ENCODE peak calls at places on chromosome 19, in nine cellular contexts. M is tibial nerve; Z is dorsolateral prefrontal cortex; C is small intestine; B is AG04450; P is cardiac muscle cell; S is CD4-positive, alpha-beta T cell; I is psoas muscle; D is body of pancreas. W is an unnamed sample.

GRCh38 chr19:7507884-7508283 is 8.0 kb upstream of the ZNF358 start:
- DNase-seq in M (peak), Z (no peak), C (peak), B (peak), P (peak), S (no peak), I (peak), D (peak), W (no peak)

GRCh38 chr19:47239610-47240296 is 8.8 kb upstream of the BBC3 start:
- DNase-seq in M (no peak), Z (peak), C (no peak), B (no peak), P (peak), S (peak), I (peak), D (peak), W (peak)

GRCh38 chr19:54707932-54708331 is 16.3 kb upstream of the KIR3DL3 start:
- DNase-seq in M (no peak), Z (no peak), C (peak), B (no peak), P (no peak), S (no peak), I (no peak), D (no peak), W (no peak)

GRCh38 chr19:13723206-13723605 is 41.1 kb upstream of the MRI1 start:
- DNase-seq in M (no peak), Z (no peak), C (no peak), B (no peak), P (peak), S (no peak), I (no peak), D (no peak), W (no peak)

GRCh38 chr19:29620931-29621351 is 14.9 kb downstream of the POP4 start:
- DNase-seq in M (no peak), Z (no peak), C (no peak), B (no peak), P (no peak), S (no peak), I (no peak), D (no peak), W (no peak)

GRCh38 chr19:5126498-5127223 is 157.7 kb downstream of the KDM4B start:
- DNase-seq in M (no peak), Z (no peak), C (no peak), B (no peak), P (no peak), S (no peak), I (no peak), D (peak), W (no peak)

GRCh38 chr19:38499532-38499931 is 66.0 kb downstream of the RYR1 start:
- DNase-seq in M (no peak), Z (no peak), C (no peak), B (no peak), P (no peak), S (no peak), I (no peak), D (no peak), W (no peak)

GRCh38 chr19:45973564-45974338 is at the start of gene NOVA2:
- DNase-seq in M (no peak), Z (peak), C (no peak), B (no peak), P (peak), S (no peak), I (peak), D (peak), W (peak)

GRCh38 chr19:13717194-13717643 is 47.1 kb upstream of the MRI1 start:
- DNase-seq in M (no peak), Z (no peak), C (no peak), B (peak), P (no peak), S (no peak), I (no peak), D (no peak), W (no peak)

GRCh38 chr19:34365463-34366401 is 736 bp downstream of the GPI start:
- DNase-seq in M (no peak), Z (no peak), C (peak), B (no peak), P (peak), S (no peak), I (peak), D (peak), W (peak)

GRCh38 chr19:33293255-33294057 is 8.9 kb downstream of the CEBPA start:
- DNase-seq in M (no peak), Z (no peak), C (peak), B (peak), P (peak), S (no peak), I (peak), D (peak), W (no peak)

GRCh38 chr19:9075064-9075964 is 11.5 kb upstream of the OR1M1 start:
- DNase-seq in M (peak), Z (peak), C (peak), B (peak), P (peak), S (no peak), I (peak), D (peak), W (no peak)

GRCh38 chr19:9877775-9878510 is 42.8 kb downstream of the PIN1 start:
- DNase-seq in M (no peak), Z (no peak), C (no peak), B (peak), P (peak), S (no peak), I (no peak), D (no peak), W (no peak)

GRCh38 chr19:7196721-7197168 is 97.5 kb downstream of the INSR start:
- DNase-seq in M (peak), Z (no peak), C (no peak), B (no peak), P (peak), S (no peak), I (peak), D (peak), W (no peak)

GRCh38 chr19:35739275-35740107 is 2.8 kb downstream of the IGFLR1 start:
- DNase-seq in M (no peak), Z (no peak), C (no peak), B (no peak), P (no peak), S (no peak), I (no peak), D (no peak), W (no peak)

GRCh38 chr19:58372311-58373133 is 8.3 kb downstream of the ZNF837 start:
- DNase-seq in M (no peak), Z (no peak), C (no peak), B (no peak), P (no peak), S (no peak), I (no peak), D (no peak), W (no peak)

GRCh38 chr19:10858204-10858828 is 10.1 kb downstream of the C19orf38 start:
- DNase-seq in M (no peak), Z (no peak), C (no peak), B (no peak), P (peak), S (no peak), I (no peak), D (no peak), W (no peak)

GRCh38 chr19:2202366-2202765 is 33.8 kb downstream of the PLEKHJ1 start:
- DNase-seq in M (no peak), Z (no peak), C (no peak), B (no peak), P (no peak), S (no peak), I (no peak), D (no peak), W (no peak)

GRCh38 chr19:1864480-1865171 is 1.2 kb upstream of the KLF16 start:
- DNase-seq in M (no peak), Z (no peak), C (peak), B (no peak), P (peak), S (no peak), I (peak), D (peak), W (no peak)

GRCh38 chr19:32343550-32344262 is 1.7 kb upstream of the ZNF507 start:
- DNase-seq in M (no peak), Z (no peak), C (no peak), B (no peak), P (peak), S (no peak), I (no peak), D (no peak), W (no peak)

GRCh38 chr19:43300206-43300605 is 30.9 kb upstream of the PSG9 start:
- DNase-seq in M (no peak), Z (no peak), C (no peak), B (no peak), P (no peak), S (no peak), I (no peak), D (no peak), W (no peak)

GRCh38 chr19:31171936-31172335 is 177.3 kb downstream of the TSHZ3 start:
- DNase-seq in M (no peak), Z (no peak), C (no peak), B (no peak), P (no peak), S (no peak), I (no peak), D (no peak), W (no peak)

GRCh38 chr19:15264061-15264932 is 32.0 kb upstream of the EPHX3 start:
- DNase-seq in M (peak), Z (peak), C (peak), B (peak), P (peak), S (peak), I (peak), D (peak), W (peak)

GRCh38 chr19:35429698-35430097 is 18.4 kb upstream of the FFAR2 start:
- DNase-seq in M (no peak), Z (no peak), C (peak), B (no peak), P (no peak), S (no peak), I (no peak), D (no peak), W (no peak)

GRCh38 chr19:42469311-42470239 is 26.8 kb upstream of the CXCL17 start:
- DNase-seq in M (no peak), Z (no peak), C (no peak), B (no peak), P (no peak), S (no peak), I (peak), D (no peak), W (no peak)

GRCh38 chr19:46288896-46289588 is 7.8 kb upstream of the HIF3A start:
- DNase-seq in M (no peak), Z (no peak), C (peak), B (peak), P (peak), S (no peak), I (no peak), D (no peak), W (no peak)

GRCh38 chr19:7264858-7265257 is 29.4 kb downstream of the INSR start:
- DNase-seq in M (no peak), Z (no peak), C (no peak), B (no peak), P (no peak), S (no peak), I (no peak), D (no peak), W (no peak)

GRCh38 chr19:32309711-32310390 is 35.6 kb upstream of the ZNF507 start:
- DNase-seq in M (no peak), Z (no peak), C (no peak), B (no peak), P (peak), S (no peak), I (no peak), D (no peak), W (no peak)

GRCh38 chr19:10419646-10420443 is 493 bp upstream of the PDE4A start:
- DNase-seq in M (no peak), Z (no peak), C (no peak), B (no peak), P (peak), S (no peak), I (no peak), D (no peak), W (peak)

GRCh38 chr19:33785795-33786194 is 10.9 kb upstream of the KCTD15 start:
- DNase-seq in M (no peak), Z (no peak), C (no peak), B (no peak), P (peak), S (no peak), I (no peak), D (no peak), W (no peak)

GRCh38 chr19:46859637-46860124 is 1.1 kb upstream of the ARHGAP35 start:
- DNase-seq in M (peak), Z (no peak), C (no peak), B (no peak), P (no peak), S (no peak), I (peak), D (peak), W (no peak)

GRCh38 chr19:13153627-13154240 is 3.5 kb downstream of the IER2 start:
- DNase-seq in M (no peak), Z (no peak), C (peak), B (no peak), P (peak), S (no peak), I (peak), D (peak), W (no peak)

GRCh38 chr19:46493236-46494114 is 2.2 kb downstream of the PNMA8B start:
- DNase-seq in M (no peak), Z (no peak), C (no peak), B (no peak), P (peak), S (no peak), I (peak), D (no peak), W (no peak)

GRCh38 chr19:50368649-50369570 is 3.5 kb upstream of the NAPSA start:
- DNase-seq in M (peak), Z (peak), C (peak), B (peak), P (peak), S (peak), I (peak), D (peak), W (peak)

GRCh38 chr19:58497634-58498170 is 14.1 kb downstream of the SLC27A5 start:
- DNase-seq in M (no peak), Z (no peak), C (no peak), B (no peak), P (no peak), S (no peak), I (no peak), D (no peak), W (no peak)

GRCh38 chr19:33344210-33344609 is 29.3 kb upstream of the CEBPG start:
- DNase-seq in M (no peak), Z (no peak), C (no peak), B (no peak), P (peak), S (no peak), I (no peak), D (no peak), W (peak)

GRCh38 chr19:795691-796581 is 1.3 kb upstream of the PTBP1 start:
- DNase-seq in M (no peak), Z (no peak), C (no peak), B (no peak), P (no peak), S (no peak), I (peak), D (no peak), W (no peak)
- H3K27ac ChIP-seq in M (peak), Z (peak), C (no peak), B (peak), P (peak), S (no peak), I (peak), D (peak), W (peak)

GRCh38 chr19:17553256-17553655 is 2.2 kb upstream of the COLGALT1 start:
- DNase-seq in M (peak), Z (no peak), C (no peak), B (peak), P (peak), S (no peak), I (peak), D (peak), W (no peak)
- H3K27ac ChIP-seq in M (peak), Z (no peak), C (peak), B (peak), P (peak), S (no peak), I (peak), D (peak), W (no peak)

DNA sequence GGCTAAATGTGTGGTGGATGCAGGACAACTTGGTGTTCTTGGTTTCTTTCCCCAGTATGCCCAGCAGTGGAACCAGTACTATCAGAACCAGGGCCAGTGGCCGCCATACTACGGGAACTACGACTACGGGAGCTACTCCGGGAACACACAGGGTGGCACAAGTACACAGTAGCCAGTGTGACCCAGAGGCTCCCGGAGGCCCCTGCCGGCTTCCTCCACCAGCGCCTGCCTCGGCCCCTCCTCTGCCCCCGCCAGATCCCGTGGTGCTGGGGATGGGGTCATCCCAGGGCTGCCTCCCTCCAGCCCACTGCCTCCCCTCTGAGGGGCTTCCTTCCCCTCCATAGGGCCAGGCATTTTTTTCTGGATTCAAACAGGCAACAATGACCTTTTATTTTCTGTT is 3.6 kb upstream of the CCDC97 start:
- DNase-seq in M (no peak), Z (no peak), C (no peak), B (no peak), P (no peak), S (no peak), I (no peak), D (no peak), W (no peak)
- H3K27ac ChIP-seq in M (peak), Z (no peak), C (peak), B (peak), P (peak), S (peak), I (peak), D (no peak), W (no peak)

GRCh38 chr19:53608381-53608780 is 23.4 kb upstream of the DPRX start:
- DNase-seq in M (no peak), Z (no peak), C (no peak), B (no peak), P (no peak), S (no peak), I (no peak), D (no peak), W (no peak)

DNA sequence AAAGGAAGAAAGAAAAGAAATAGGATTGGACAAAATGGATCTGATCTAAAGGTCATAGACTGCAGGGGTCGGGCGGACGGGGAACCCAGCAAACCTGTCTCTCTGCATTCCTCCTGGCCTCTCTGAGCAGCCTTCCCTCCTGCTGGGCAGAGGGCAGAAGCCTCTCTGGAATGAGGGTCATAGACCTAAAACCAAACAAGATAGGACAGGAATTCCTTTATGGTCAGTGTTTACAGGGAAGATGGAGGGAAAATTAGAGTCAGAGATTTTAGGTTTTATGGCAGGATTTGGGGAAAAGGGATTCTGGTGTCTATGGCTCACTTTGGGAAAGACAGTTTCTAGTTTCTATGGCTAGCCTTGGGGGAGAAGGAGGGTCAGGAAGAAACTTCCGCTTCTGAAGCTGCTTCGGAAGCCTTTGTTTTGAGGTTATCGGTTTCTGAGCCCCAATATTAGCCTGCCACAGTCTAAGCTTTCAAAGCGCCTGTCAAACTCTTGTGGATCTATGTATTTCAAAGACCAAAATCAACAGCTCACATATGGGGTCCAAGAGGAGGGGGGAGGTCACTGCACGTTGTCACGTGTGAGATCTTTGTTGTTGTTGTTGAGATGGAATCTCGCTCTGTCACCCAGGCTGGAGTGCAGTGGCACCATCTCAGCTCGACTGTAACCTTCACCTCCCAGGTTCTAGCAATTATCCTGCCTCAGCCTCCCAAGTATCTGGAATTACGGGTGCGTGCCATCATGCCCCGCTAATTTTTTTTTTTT is 18.9 kb upstream of the DPRX start:
- DNase-seq in M (no peak), Z (no peak), C (no peak), B (no peak), P (no peak), S (no peak), I (no peak), D (no peak), W (no peak)
- H3K27ac ChIP-seq in M (no peak), Z (no peak), C (no peak), B (no peak), P (no peak), S (no peak), I (no peak), D (no peak), W (no peak)

GRCh38 chr19:48720251-48720612 is 707 bp upstream of the MAMSTR start:
- DNase-seq in M (no peak), Z (no peak), C (no peak), B (no peak), P (no peak), S (no peak), I (peak), D (no peak), W (no peak)
- H3K27ac ChIP-seq in M (peak), Z (peak), C (peak), B (no peak), P (peak), S (no peak), I (peak), D (peak), W (peak)

DNA sequence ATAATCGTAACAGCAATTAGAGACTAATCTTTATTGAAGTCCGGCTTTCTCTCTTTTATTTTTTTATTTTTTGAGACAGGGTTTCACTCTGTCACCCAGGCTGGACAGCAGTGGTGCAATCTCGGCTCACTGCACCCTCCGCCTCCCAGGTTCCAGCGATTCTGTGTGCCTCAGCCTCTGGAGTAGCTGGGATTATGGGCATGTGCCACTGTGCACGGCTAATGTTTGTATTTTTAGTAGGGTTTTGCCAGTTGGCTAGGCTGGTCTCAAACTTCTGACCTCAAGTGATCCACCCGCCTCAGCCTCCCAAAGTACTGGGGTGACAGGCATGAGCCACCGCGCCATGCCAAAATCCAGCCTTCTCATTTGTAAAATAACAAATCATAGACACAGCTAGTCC is 3.7 kb downstream of the APOC2 start:
- DNase-seq in M (no peak), Z (no peak), C (no peak), B (no peak), P (no peak), S (no peak), I (no peak), D (no peak), W (no peak)
- H3K27ac ChIP-seq in M (no peak), Z (no peak), C (no peak), B (no peak), P (no peak), S (no peak), I (no peak), D (no peak), W (no peak)

W was measured in caudate nucleus.